ENCODE peak calls at places on chromosomes 7 and 10, in nine cellular contexts. A is upper lobe of right lung; J is OCI-LY7; T is anterior cingulate cortex; Y is activated T-cell treated with anti-CD3 and anti-CD28 coated beads, Interleukin-2, amount 50 U/mL, for 72 hours; M is hippocampal formation; P is AML-193; V is stimulated activated naive CD4-positive, alpha-beta T cell; R is neural crest cell. G is an unnamed sample.

GRCh38 chr10:1539216-1539615 is 198.1 kb downstream of the ADARB2 start:
- DNase-seq in Y (no peak), J (peak), R (no peak), V (no peak), T (no peak), A (peak), P (no peak), M (no peak), G (no peak)

GRCh38 chr7:81162234-81162633 is 243.4 kb upstream of the SEMA3C start:
- DNase-seq in A (no peak), Y (no peak), R (no peak), J (no peak), T (no peak), P (no peak), M (no peak), V (no peak), G (no peak)

GRCh38 chr7:47653550-47654351 is 71.8 kb upstream of the TNS3 start:
- DNase-seq in M (no peak), V (no peak), P (no peak), J (no peak), A (no peak), Y (no peak), T (no peak), R (no peak), G (no peak)

GRCh38 chr7:37248396-37248836 is 200.2 kb downstream of the ELMO1 start:
- DNase-seq in J (no peak), R (peak), M (no peak), T (no peak), Y (no peak), A (no peak), V (no peak), P (no peak), G (no peak)

GRCh38 chr7:89507034-89507433 is 647.2 kb upstream of the STEAP1 start:
- DNase-seq in R (no peak), J (no peak), P (no peak), V (no peak), T (no peak), M (no peak), Y (no peak), A (no peak), G (no peak)

GRCh38 chr7:108299251-108300014 is 156.8 kb downstream of the NRCAM start:
- DNase-seq in A (no peak), V (no peak), Y (no peak), T (no peak), P (no peak), J (no peak), R (no peak), M (no peak), G (no peak)

GRCh38 chr10:78959901-78960300 is 108.9 kb upstream of the ZMIZ1 start:
- DNase-seq in T (no peak), Y (no peak), P (no peak), A (no peak), J (no peak), V (no peak), M (no peak), R (no peak), G (no peak)

GRCh38 chr7:135718219-135718618 is 9.8 kb downstream of the SLC13A4 start:
- DNase-seq in J (no peak), M (no peak), V (no peak), P (no peak), A (no peak), Y (no peak), R (no peak), T (no peak), G (no peak)

GRCh38 chr10:101535949-101536348 is 52.1 kb downstream of the POLL start:
- DNase-seq in Y (no peak), R (no peak), P (no peak), A (no peak), T (no peak), J (no peak), V (no peak), M (no peak), G (no peak)

GRCh38 chr7:30652132-30652531 is 30.1 kb downstream of the CRHR2 start:
- DNase-seq in Y (no peak), J (no peak), T (no peak), R (no peak), M (no peak), A (peak), V (no peak), P (no peak), G (no peak)

GRCh38 chr10:29420744-29421143 is 131.9 kb downstream of the LYZL1 start:
- DNase-seq in R (no peak), T (no peak), V (no peak), P (no peak), Y (no peak), A (no peak), M (no peak), J (no peak), G (no peak)

GRCh38 chr7:125892434-125892833 is 962.8 kb upstream of the POT1 start:
- DNase-seq in Y (no peak), P (no peak), J (no peak), A (no peak), T (no peak), R (no peak), V (no peak), M (no peak), G (no peak)

GRCh38 chr10:103678104-103678526 is 177.3 kb downstream of the SH3PXD2A start:
- DNase-seq in J (peak), T (peak), V (peak), R (peak), Y (peak), M (peak), P (no peak), A (no peak), G (peak)

GRCh38 chr7:123190109-123190831 is 9.5 kb downstream of the SLC13A1 start:
- DNase-seq in A (no peak), P (no peak), M (no peak), T (no peak), R (no peak), J (no peak), V (no peak), Y (peak), G (peak)

GRCh38 chr10:71747808-71748523 is 25.4 kb downstream of the VSIR start:
- DNase-seq in Y (no peak), M (peak), A (no peak), P (peak), V (no peak), T (no peak), R (no peak), J (peak), G (no peak)

GRCh38 chr7:18565337-18565736 is 69.8 kb downstream of the HDAC9 start:
- DNase-seq in R (no peak), A (no peak), M (no peak), Y (no peak), V (no peak), J (no peak), P (no peak), T (no peak), G (no peak)

GRCh38 chr10:17213646-17214349 is 12.3 kb upstream of the TRDMT1 start:
- DNase-seq in T (no peak), R (no peak), P (no peak), M (no peak), V (no peak), J (no peak), A (no peak), Y (no peak), G (no peak)

GRCh38 chr7:113170591-113170990 is 52.2 kb upstream of the SMIM30 start:
- DNase-seq in M (no peak), R (no peak), T (no peak), J (no peak), V (no peak), A (no peak), P (no peak), Y (no peak), G (no peak)

GRCh38 chr7:144057954-144058353 is 9.2 kb downstream of the OR2A5 start:
- DNase-seq in A (no peak), J (no peak), Y (no peak), M (no peak), P (no peak), V (no peak), R (no peak), T (no peak), G (no peak)

GRCh38 chr10:16856567-16856966 is 39.3 kb upstream of the RSU1 start:
- DNase-seq in R (no peak), T (no peak), J (no peak), V (no peak), M (no peak), Y (no peak), A (no peak), P (no peak), G (no peak)

GRCh38 chr10:62653254-62653653 is 151.3 kb upstream of the ADO start:
- DNase-seq in Y (no peak), A (no peak), J (peak), R (no peak), M (no peak), P (no peak), V (no peak), T (no peak), G (peak)

GRCh38 chr7:36355490-36355889 is 34.2 kb upstream of the ANLN start:
- DNase-seq in Y (no peak), R (no peak), M (no peak), A (no peak), T (no peak), J (no peak), V (no peak), P (no peak), G (no peak)

GRCh38 chr7:159050703-159051102 is 94.0 kb downstream of the VIPR2 start:
- DNase-seq in J (no peak), P (no peak), M (no peak), R (no peak), V (no peak), T (no peak), Y (no peak), A (no peak), G (no peak)

GRCh38 chr10:89337493-89337892 is 9.7 kb downstream of the IFIT3 start:
- DNase-seq in J (no peak), T (no peak), M (no peak), Y (peak), A (no peak), R (no peak), P (no peak), V (no peak), G (no peak)

GRCh38 chr10:44413416-44413815 is 28.5 kb upstream of the CXCL12 start:
- DNase-seq in Y (no peak), V (no peak), T (no peak), J (no peak), M (no peak), R (no peak), A (no peak), P (no peak), G (no peak)

GRCh38 chr7:78052112-78052511 is 253.5 kb downstream of the PHTF2 start:
- DNase-seq in J (no peak), A (no peak), T (no peak), Y (no peak), M (no peak), R (no peak), P (no peak), V (no peak), G (no peak)

GRCh38 chr7:33906697-33907096 is 1.4 kb downstream of the BMPER start:
- DNase-seq in V (no peak), J (no peak), T (no peak), A (no peak), P (no peak), R (no peak), M (no peak), Y (no peak), G (no peak)

GRCh38 chr10:22259280-22259679 is 41.5 kb upstream of the EBLN1 start:
- DNase-seq in Y (peak), R (no peak), T (no peak), V (no peak), J (peak), A (no peak), M (no peak), P (peak), G (peak)

GRCh38 chr10:712575-712974 is 23.1 kb upstream of the DIP2C start:
- DNase-seq in Y (no peak), T (no peak), V (no peak), P (no peak), A (no peak), R (no peak), J (no peak), M (no peak), G (no peak)

GRCh38 chr10:131899116-131899690 is 1.6 kb upstream of the PPP2R2D start:
- DNase-seq in Y (no peak), A (peak), R (no peak), P (no peak), T (no peak), V (no peak), M (no peak), J (no peak), G (no peak)

GRCh38 chr10:123759496-123760070 is 93.4 kb downstream of the GPR26 start:
- DNase-seq in V (no peak), T (no peak), R (no peak), J (no peak), P (no peak), M (no peak), A (no peak), Y (no peak), G (no peak)

GRCh38 chr10:75403144-75404022 is 1.8 kb upstream of the ZNF503 start:
- DNase-seq in M (peak), A (peak), R (peak), V (no peak), J (no peak), P (no peak), Y (no peak), T (no peak), G (no peak)

GRCh38 chr7:35253680-35254495 is at the start of gene TBX20:
- DNase-seq in Y (peak), A (peak), M (no peak), R (peak), V (no peak), P (no peak), J (peak), T (no peak), G (no peak)

GRCh38 chr7:64946772-64947171 is 43.7 kb downstream of the ZNF273 start:
- DNase-seq in Y (peak), R (peak), A (peak), V (no peak), J (peak), P (peak), M (no peak), T (no peak), G (peak)

GRCh38 chr7:115475774-115476407 is 554.0 kb downstream of the MDFIC start:
- DNase-seq in M (no peak), P (no peak), Y (no peak), J (no peak), R (no peak), V (no peak), T (no peak), A (no peak), G (no peak)

GRCh38 chr10:91740353-91740924 is 57.8 kb upstream of the TNKS2 start:
- DNase-seq in Y (no peak), R (no peak), M (no peak), J (no peak), P (no peak), V (no peak), T (no peak), A (no peak), G (no peak)